ENCODE peak calls at places on chromosomes 3 and 15, in seven cellular contexts. One of them, this sample, is unnamed.

GRCh38 chr15:34693053-34693744 is 61.6 kb downstream of the GJD2 start:
- DNase-seq in AG04450: no peak
- DNase-seq in A673: peak
- DNase-seq in A549: no peak
- DNase-seq in esophagus squamous epithelium: no peak
- DNase-seq in astrocyte: peak
- DNase-seq in testis: no peak
- DNase-seq in this sample: no peak

GRCh38 chr15:66224946-66225345 is 28.6 kb downstream of the MEGF11 start:
- DNase-seq in AG04450: no peak
- DNase-seq in A673: no peak
- DNase-seq in A549: no peak
- DNase-seq in esophagus squamous epithelium: no peak
- DNase-seq in astrocyte: no peak
- DNase-seq in testis: no peak
- DNase-seq in this sample: peak

GRCh38 chr3:157274644-157275137 is 114.7 kb upstream of the CCNL1 start:
- DNase-seq in AG04450: no peak
- DNase-seq in A673: peak
- DNase-seq in A549: no peak
- DNase-seq in esophagus squamous epithelium: no peak
- DNase-seq in astrocyte: no peak
- DNase-seq in testis: no peak
- DNase-seq in this sample: peak

GRCh38 chr15:82036461-82036860 is 9.4 kb downstream of the MEX3B start:
- DNase-seq in AG04450: no peak
- DNase-seq in A673: no peak
- DNase-seq in A549: no peak
- DNase-seq in esophagus squamous epithelium: no peak
- DNase-seq in astrocyte: no peak
- DNase-seq in testis: no peak
- DNase-seq in this sample: no peak

GRCh38 chr3:46865034-46865507 is 1.8 kb upstream of the MYL3 start:
- DNase-seq in AG04450: no peak
- DNase-seq in A673: no peak
- DNase-seq in A549: no peak
- DNase-seq in esophagus squamous epithelium: no peak
- DNase-seq in astrocyte: no peak
- DNase-seq in testis: no peak
- DNase-seq in this sample: no peak

GRCh38 chr3:176693416-176693815 is 503.9 kb downstream of the TBL1XR1 start:
- DNase-seq in AG04450: no peak
- DNase-seq in A673: no peak
- DNase-seq in A549: no peak
- DNase-seq in esophagus squamous epithelium: no peak
- DNase-seq in astrocyte: no peak
- DNase-seq in testis: no peak
- DNase-seq in this sample: no peak

GRCh38 chr3:119627461-119627860 is 29.8 kb downstream of the PLA1A start:
- DNase-seq in AG04450: no peak
- DNase-seq in A673: no peak
- DNase-seq in A549: no peak
- DNase-seq in esophagus squamous epithelium: no peak
- DNase-seq in astrocyte: no peak
- DNase-seq in testis: no peak
- DNase-seq in this sample: no peak

GRCh38 chr3:182244222-182244971 is 532.7 kb downstream of the SOX2 start:
- DNase-seq in AG04450: no peak
- DNase-seq in A673: no peak
- DNase-seq in A549: no peak
- DNase-seq in esophagus squamous epithelium: no peak
- DNase-seq in astrocyte: no peak
- DNase-seq in testis: no peak
- DNase-seq in this sample: no peak

GRCh38 chr15:38829086-38829485 is 264.5 kb upstream of the RASGRP1 start:
- DNase-seq in AG04450: no peak
- DNase-seq in A673: no peak
- DNase-seq in A549: no peak
- DNase-seq in esophagus squamous epithelium: no peak
- DNase-seq in astrocyte: no peak
- DNase-seq in testis: no peak
- DNase-seq in this sample: no peak

GRCh38 chr15:83065431-83065830 is 1.6 kb downstream of the BTBD1 start:
- DNase-seq in AG04450: no peak
- DNase-seq in A673: no peak
- DNase-seq in A549: no peak
- DNase-seq in esophagus squamous epithelium: no peak
- DNase-seq in astrocyte: no peak
- DNase-seq in testis: no peak
- DNase-seq in this sample: no peak

GRCh38 chr15:83067638-83067962 is 548 bp upstream of the BTBD1 start:
- DNase-seq in AG04450: no peak
- DNase-seq in A673: no peak
- DNase-seq in A549: no peak
- DNase-seq in esophagus squamous epithelium: no peak
- DNase-seq in astrocyte: no peak
- DNase-seq in testis: no peak
- DNase-seq in this sample: no peak

GRCh38 chr15:83068054-83068453 is 1.0 kb upstream of the BTBD1 start:
- DNase-seq in AG04450: no peak
- DNase-seq in A673: no peak
- DNase-seq in A549: no peak
- DNase-seq in esophagus squamous epithelium: no peak
- DNase-seq in astrocyte: no peak
- DNase-seq in testis: no peak
- DNase-seq in this sample: no peak

GRCh38 chr15:83066034-83066760 is 855 bp downstream of the BTBD1 start:
- DNase-seq in AG04450: no peak
- DNase-seq in A673: peak
- DNase-seq in A549: no peak
- DNase-seq in esophagus squamous epithelium: no peak
- DNase-seq in astrocyte: no peak
- DNase-seq in testis: peak
- DNase-seq in this sample: no peak

GRCh38 chr15:83066761-83067637 is at the start of gene BTBD1:
- DNase-seq in AG04450: peak
- DNase-seq in A673: peak
- DNase-seq in A549: peak
- DNase-seq in esophagus squamous epithelium: peak
- DNase-seq in astrocyte: peak
- DNase-seq in testis: peak
- DNase-seq in this sample: peak
- TF ChIP-seq CTCF in AG04450: no peak
- TF ChIP-seq CTCF in A673: peak
- TF ChIP-seq CTCF in A549: no peak
- TF ChIP-seq CTCF in esophagus squamous epithelium: no peak
- TF ChIP-seq CTCF in astrocyte: no peak
- TF ChIP-seq CTCF in testis: no peak
- TF ChIP-seq CTCF in this sample: no peak

GRCh38 chr3:195908439-195909293 is at the start of gene TNK2:
- DNase-seq in AG04450: no peak
- DNase-seq in A673: no peak
- DNase-seq in A549: peak
- DNase-seq in esophagus squamous epithelium: no peak
- DNase-seq in astrocyte: no peak
- DNase-seq in testis: no peak
- DNase-seq in this sample: no peak

GRCh38 chr3:195907730-195908438 is 467 bp downstream of the TNK2 start:
- DNase-seq in AG04450: no peak
- DNase-seq in A673: peak
- DNase-seq in A549: peak
- DNase-seq in esophagus squamous epithelium: no peak
- DNase-seq in astrocyte: no peak
- DNase-seq in testis: peak
- DNase-seq in this sample: no peak

GRCh38 chr3:195905970-195906864 is 2.1 kb downstream of the TNK2 start:
- DNase-seq in AG04450: no peak
- DNase-seq in A673: no peak
- DNase-seq in A549: no peak
- DNase-seq in esophagus squamous epithelium: no peak
- DNase-seq in astrocyte: peak
- DNase-seq in testis: no peak
- DNase-seq in this sample: peak

GRCh38 chr3:195909294-195909644 is 918 bp upstream of the TNK2 start:
- DNase-seq in AG04450: no peak
- DNase-seq in A673: peak
- DNase-seq in A549: peak
- DNase-seq in esophagus squamous epithelium: no peak
- DNase-seq in astrocyte: no peak
- DNase-seq in testis: no peak
- DNase-seq in this sample: no peak

GRCh38 chr3:195906865-195907729 is 1.3 kb downstream of the TNK2 start:
- DNase-seq in AG04450: no peak
- DNase-seq in A673: no peak
- DNase-seq in A549: no peak
- DNase-seq in esophagus squamous epithelium: no peak
- DNase-seq in astrocyte: no peak
- DNase-seq in testis: no peak
- DNase-seq in this sample: no peak
- H3K4me3 ChIP-seq in AG04450: peak
- H3K4me3 ChIP-seq in A673: peak
- H3K4me3 ChIP-seq in A549: no peak
- H3K4me3 ChIP-seq in esophagus squamous epithelium: peak
- H3K4me3 ChIP-seq in astrocyte: no peak
- H3K4me3 ChIP-seq in testis: no peak
- H3K4me3 ChIP-seq in this sample: peak

GRCh38 chr15:83365370-83365938 is 81.0 kb upstream of the BNC1 start:
- DNase-seq in AG04450: no peak
- DNase-seq in A673: peak
- DNase-seq in A549: peak
- DNase-seq in esophagus squamous epithelium: no peak
- DNase-seq in astrocyte: peak
- DNase-seq in testis: peak
- DNase-seq in this sample: no peak
- TF ChIP-seq CTCF in AG04450: no peak
- TF ChIP-seq CTCF in A673: no peak
- TF ChIP-seq CTCF in A549: no peak
- TF ChIP-seq CTCF in esophagus squamous epithelium: no peak
- TF ChIP-seq CTCF in astrocyte: no peak
- TF ChIP-seq CTCF in testis: no peak
- TF ChIP-seq CTCF in this sample: no peak

DNA sequence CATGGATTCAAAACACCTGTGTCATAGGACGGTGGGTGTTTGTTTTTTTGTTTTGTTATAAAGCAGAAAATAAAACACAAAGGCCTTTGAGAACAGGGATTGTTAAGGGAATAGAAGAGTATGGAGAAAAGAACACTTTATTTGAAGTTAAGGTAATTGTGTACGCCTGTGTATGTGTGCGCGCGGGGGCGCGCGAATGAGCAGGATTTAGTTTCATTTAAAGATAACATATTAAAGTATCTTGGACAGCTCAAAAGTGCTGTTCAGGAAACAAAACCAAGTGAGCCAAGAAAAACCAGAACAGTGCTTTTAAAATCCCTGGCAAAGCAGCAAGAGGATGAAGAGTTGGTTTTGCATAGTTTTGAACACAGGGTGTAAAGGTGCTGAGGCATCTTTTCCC is 1.9 kb downstream of the CPNE4 start:
- DNase-seq in AG04450: no peak
- DNase-seq in A673: no peak
- DNase-seq in A549: no peak
- DNase-seq in esophagus squamous epithelium: no peak
- DNase-seq in astrocyte: no peak
- DNase-seq in testis: no peak
- DNase-seq in this sample: no peak
- H3K4me3 ChIP-seq in AG04450: no peak
- H3K4me3 ChIP-seq in A673: no peak
- H3K4me3 ChIP-seq in A549: no peak
- H3K4me3 ChIP-seq in esophagus squamous epithelium: no peak
- H3K4me3 ChIP-seq in astrocyte: no peak
- H3K4me3 ChIP-seq in testis: no peak
- H3K4me3 ChIP-seq in this sample: no peak

GRCh38 chr3:86923071-86923476 is 67.9 kb downstream of the VGLL3 start:
- DNase-seq in AG04450: peak
- DNase-seq in A673: no peak
- DNase-seq in A549: no peak
- DNase-seq in esophagus squamous epithelium: no peak
- DNase-seq in astrocyte: peak
- DNase-seq in testis: no peak
- DNase-seq in this sample: no peak
- TF ChIP-seq CTCF in AG04450: no peak
- TF ChIP-seq CTCF in A673: no peak
- TF ChIP-seq CTCF in A549: no peak
- TF ChIP-seq CTCF in esophagus squamous epithelium: no peak
- TF ChIP-seq CTCF in astrocyte: no peak
- TF ChIP-seq CTCF in testis: no peak
- TF ChIP-seq CTCF in this sample: no peak

GRCh38 chr15:92907229-92907628 is 7.1 kb downstream of the CHD2 start:
- DNase-seq in AG04450: no peak
- DNase-seq in A673: no peak
- DNase-seq in A549: no peak
- DNase-seq in esophagus squamous epithelium: no peak
- DNase-seq in astrocyte: peak
- DNase-seq in testis: no peak
- DNase-seq in this sample: no peak
- H3K4me3 ChIP-seq in AG04450: peak
- H3K4me3 ChIP-seq in A673: peak
- H3K4me3 ChIP-seq in A549: peak
- H3K4me3 ChIP-seq in esophagus squamous epithelium: peak
- H3K4me3 ChIP-seq in astrocyte: peak
- H3K4me3 ChIP-seq in testis: no peak
- H3K4me3 ChIP-seq in this sample: peak

GRCh38 chr3:106862067-106862466 is 515.2 kb upstream of the CCDC54 start:
- DNase-seq in AG04450: no peak
- DNase-seq in A673: peak
- DNase-seq in A549: no peak
- DNase-seq in esophagus squamous epithelium: no peak
- DNase-seq in astrocyte: peak
- DNase-seq in testis: no peak
- DNase-seq in this sample: peak
- TF ChIP-seq CTCF in AG04450: peak
- TF ChIP-seq CTCF in A673: peak
- TF ChIP-seq CTCF in A549: no peak
- TF ChIP-seq CTCF in esophagus squamous epithelium: no peak
- TF ChIP-seq CTCF in astrocyte: peak
- TF ChIP-seq CTCF in testis: no peak
- TF ChIP-seq CTCF in this sample: peak

DNA sequence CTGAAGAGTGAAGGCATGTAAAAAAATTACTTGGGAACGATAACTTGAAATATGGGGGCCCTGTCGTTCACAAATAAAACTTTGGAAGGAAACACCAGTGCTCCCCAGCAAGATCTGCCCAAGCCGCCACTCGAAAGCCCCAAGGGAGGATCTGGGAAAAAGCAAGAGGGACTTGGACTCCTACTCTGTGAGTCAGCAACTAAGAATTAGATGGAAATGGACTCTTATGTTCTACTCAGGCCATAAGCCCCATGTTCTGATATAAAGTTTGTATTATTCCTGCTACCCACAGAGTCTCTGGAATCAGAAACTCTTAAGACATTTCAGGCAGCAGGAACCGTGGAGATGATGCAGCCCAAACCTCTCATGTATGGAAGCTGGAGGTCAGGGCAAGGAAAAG is 75.7 kb downstream of the ITGB5 start:
- DNase-seq in AG04450: no peak
- DNase-seq in A673: peak
- DNase-seq in A549: no peak
- DNase-seq in esophagus squamous epithelium: no peak
- DNase-seq in astrocyte: peak
- DNase-seq in testis: no peak
- DNase-seq in this sample: no peak
- H3K4me3 ChIP-seq in AG04450: no peak
- H3K4me3 ChIP-seq in A673: no peak
- H3K4me3 ChIP-seq in A549: no peak
- H3K4me3 ChIP-seq in esophagus squamous epithelium: no peak
- H3K4me3 ChIP-seq in astrocyte: no peak
- H3K4me3 ChIP-seq in testis: no peak
- H3K4me3 ChIP-seq in this sample: no peak

This sample was measured in LNCaP clone FGC.